ENCODE peak calls at places on chromosomes 5 and 9, in five cellular contexts. C, U, Q, I and K are unnamed samples.

GRCh38 chr5:132281856-132282614 is 12.2 kb upstream of the SLC22A4 start:
- DNase-seq in C (no peak), U (no peak), Q (no peak), I (no peak), K (peak; percentile 44)

GRCh38 chr5:171528865-171529264 is 109.4 kb downstream of the FGF18 start:
- DNase-seq in C (no peak), U (no peak), Q (no peak), I (no peak), K (no peak)

GRCh38 chr5:169006878-169007790 is 293.8 kb downstream of the SLIT3 start:
- DNase-seq in C (no peak), U (no peak), Q (no peak), I (no peak), K (no peak)

GRCh38 chr9:113461285-113461684 is 2.2 kb upstream of the RGS3 start:
- DNase-seq in C (no peak), U (no peak), Q (no peak), I (peak; percentile 33), K (no peak)

GRCh38 chr5:120507826-120508463 is 43.8 kb downstream of the PRR16 start:
- DNase-seq in C (no peak), U (peak; percentile 9), Q (no peak), I (no peak), K (no peak)

GRCh38 chr9:138122676-138123075 is 245.1 kb downstream of the CACNA1B start:
- DNase-seq in C (no peak), U (no peak), Q (no peak), I (no peak), K (no peak)

GRCh38 chr5:41157272-41157671 is 56.1 kb downstream of the C6 start:
- DNase-seq in C (no peak), U (no peak), Q (no peak), I (no peak), K (no peak)

GRCh38 chr9:98455957-98456621 is 200.6 kb upstream of the TBC1D2 start:
- DNase-seq in C (no peak), U (peak; percentile 59), Q (no peak), I (no peak), K (no peak)

GRCh38 chr9:35426627-35427026 is 63.3 kb upstream of the RUSC2 start:
- DNase-seq in C (no peak), U (no peak), Q (no peak), I (no peak), K (no peak)

GRCh38 chr9:36029765-36030528 is 6.8 kb upstream of the RECK start:
- DNase-seq in C (no peak), U (peak; percentile 96), Q (no peak), I (no peak), K (no peak)

GRCh38 chr5:58365791-58366190 is 94.1 kb downstream of the PLK2 start:
- DNase-seq in C (no peak), U (no peak), Q (no peak), I (no peak), K (no peak)

GRCh38 chr9:36091028-36091953 is 45.2 kb upstream of the GLIPR2 start:
- DNase-seq in C (no peak), U (peak; percentile 73), Q (no peak), I (no peak), K (no peak)

GRCh38 chr5:143008809-143009521 is 238.8 kb downstream of the ARHGAP26 start:
- DNase-seq in C (peak; percentile 54), U (peak; percentile 74), Q (peak; percentile 64), I (no peak), K (no peak)

GRCh38 chr5:172194985-172195774 is 1.2 kb downstream of the EFCAB9 start:
- DNase-seq in C (no peak), U (no peak), Q (no peak), I (no peak), K (no peak)

GRCh38 chr9:114069476-114070187 is 8.5 kb downstream of the AMBP start:
- DNase-seq in C (no peak), U (no peak), Q (no peak), I (peak; percentile 30), K (no peak)